ENCODE peak calls at places on chromosomes 12 and 14, in seven cellular contexts. T, J, M, H, G, Z and L are unnamed samples.

GRCh38 chr14:23551266-23552028 is at the start of gene ZFHX2:
- DNase-seq in T (peak), J (peak), M (peak), H (peak), G (peak), Z (no peak), L (peak)

GRCh38 chr14:81818271-81818670 is 284.6 kb upstream of the SEL1L start:
- DNase-seq in T (no peak), J (no peak), M (no peak), H (no peak), G (no peak), Z (no peak), L (no peak)

GRCh38 chr14:90274019-90274418 is 17.7 kb downstream of the PSMC1 start:
- DNase-seq in T (no peak), J (no peak), M (no peak), H (peak), G (no peak), Z (no peak), L (no peak)

GRCh38 chr12:2177003-2177402 is 124.2 kb downstream of the CACNA1C start:
- DNase-seq in T (no peak), J (no peak), M (no peak), H (no peak), G (no peak), Z (no peak), L (no peak)

GRCh38 chr14:63542231-63542999 is 762 bp downstream of the PPP2R5E start:
- DNase-seq in T (no peak), J (no peak), M (no peak), H (peak), G (no peak), Z (no peak), L (no peak)

GRCh38 chr12:109557200-109557599 is 16.1 kb downstream of the MMAB start:
- DNase-seq in T (no peak), J (no peak), M (no peak), H (no peak), G (no peak), Z (no peak), L (no peak)

GRCh38 chr14:66233571-66233970 is 252.6 kb upstream of the CCDC196 start:
- DNase-seq in T (no peak), J (no peak), M (no peak), H (no peak), G (no peak), Z (no peak), L (no peak)

GRCh38 chr14:51578853-51579252 is 72.9 kb upstream of the FRMD6 start:
- DNase-seq in T (no peak), J (no peak), M (no peak), H (no peak), G (no peak), Z (no peak), L (no peak)

GRCh38 chr12:113169697-113170096 is 15.6 kb downstream of the DDX54 start:
- DNase-seq in T (no peak), J (no peak), M (no peak), H (peak), G (no peak), Z (no peak), L (no peak)